ENCODE peak calls at places on chromosomes 5 and 9, in eight cellular contexts. M, B, D, T, J, W, S and O are unnamed samples.

GRCh38 chr5:148401604-148402003 is 17.8 kb downstream of the FBXO38 start:
- DNase-seq in B (no peak), S (no peak), M (no peak), T (no peak), J (no peak), W (no peak), D (no peak), O (no peak)

GRCh38 chr9:70485273-70485858 is 70.9 kb upstream of the KLF9 start:
- DNase-seq in D (no peak), J (no peak), T (no peak), S (no peak), W (no peak), M (no peak), B (no peak), O (no peak)

GRCh38 chr9:37914154-37914551 is 10.2 kb upstream of the SLC25A51 start:
- DNase-seq in J (no peak), B (no peak), M (no peak), S (no peak), W (no peak), T (no peak), D (no peak), O (no peak)

GRCh38 chr5:118796081-118796480 is 192.3 kb downstream of the DTWD2 start:
- DNase-seq in S (no peak), D (no peak), W (no peak), B (peak), M (no peak), T (no peak), J (no peak), O (no peak)

GRCh38 chr9:110509787-110510186 is 69.8 kb downstream of the SVEP1 start:
- DNase-seq in J (no peak), B (no peak), T (no peak), M (no peak), D (no peak), S (no peak), W (no peak), O (no peak)

GRCh38 chr5:15682122-15682521 is 182.1 kb downstream of the FBXL7 start:
- DNase-seq in M (no peak), B (no peak), W (no peak), D (no peak), J (no peak), T (no peak), S (no peak), O (no peak)

GRCh38 chr9:113560621-113560915 is 97.0 kb downstream of the RGS3 start:
- DNase-seq in B (no peak), S (no peak), W (no peak), T (no peak), M (no peak), J (no peak), D (no peak), O (no peak)

GRCh38 chr5:146337264-146337904 is 1.3 kb upstream of the POU4F3 start:
- DNase-seq in D (no peak), B (peak), S (no peak), J (no peak), M (no peak), T (no peak), W (no peak), O (no peak)

GRCh38 chr5:138960145-138960692 is 85.1 kb upstream of the LRRTM2 start:
- DNase-seq in B (no peak), D (no peak), W (no peak), T (no peak), S (no peak), M (no peak), J (no peak), O (no peak)

GRCh38 chr9:109098221-109098959 is 21.4 kb downstream of the TMEM245 start:
- DNase-seq in S (no peak), J (peak), W (no peak), T (peak), D (no peak), M (peak), B (peak), O (no peak)

GRCh38 chr9:85246566-85246965 is 495.2 kb downstream of the AGTPBP1 start:
- DNase-seq in M (no peak), J (no peak), S (no peak), D (no peak), B (no peak), T (no peak), W (no peak), O (no peak)

GRCh38 chr5:95709967-95710650 is 21.0 kb upstream of the RHOBTB3 start:
- DNase-seq in T (no peak), M (no peak), D (no peak), J (no peak), S (no peak), B (peak), W (no peak), O (no peak)

GRCh38 chr9:16960084-16960483 is 89.6 kb upstream of the BNC2 start:
- DNase-seq in M (no peak), J (no peak), S (no peak), T (peak), D (no peak), W (no peak), B (no peak), O (no peak)

GRCh38 chr9:20884985-20885593 is 146.4 kb downstream of the HACD4 start:
- DNase-seq in D (peak), T (peak), S (peak), W (peak), J (no peak), B (peak), M (peak), O (peak)

GRCh38 chr9:30289435-30289834 is 2095.0 kb upstream of the ACO1 start:
- DNase-seq in J (no peak), M (no peak), D (no peak), W (no peak), S (no peak), T (no peak), B (no peak), O (no peak)

GRCh38 chr5:93902288-93902687 is 160.9 kb upstream of the POU5F2 start:
- DNase-seq in D (no peak), J (no peak), B (no peak), W (no peak), S (no peak), T (no peak), M (no peak), O (no peak)

GRCh38 chr5:109852371-109853160 is 162.8 kb downstream of the MAN2A1 start:
- DNase-seq in B (no peak), S (no peak), M (no peak), T (peak), J (no peak), W (no peak), D (no peak), O (no peak)